ENCODE peak calls at places on chromosomes 1 and 21, in five cellular contexts. One of them, this sample, is unnamed.

GRCh38 chr1:18948048-18948912 is 8.2 kb downstream of the IFFO2 start:
- DNase-seq in H1: no peak
- DNase-seq in HCT116: no peak
- DNase-seq in HepG2: no peak
- DNase-seq in K562: no peak
- DNase-seq in this sample: no peak

GRCh38 chr21:14486869-14487268 is 59.2 kb downstream of the SAMSN1 start:
- DNase-seq in HCT116: no peak
- DNase-seq in HepG2: no peak
- DNase-seq in K562: no peak
- DNase-seq in H1: no peak
- DNase-seq in this sample: no peak

GRCh38 chr1:163897401-163898169 is 575.8 kb downstream of the NUF2 start:
- DNase-seq in K562: no peak
- DNase-seq in HCT116: no peak
- DNase-seq in HepG2: no peak
- DNase-seq in H1: no peak
- DNase-seq in this sample: no peak

GRCh38 chr21:45110873-45111624 is 36.7 kb downstream of the ADARB1 start:
- DNase-seq in HCT116: no peak
- DNase-seq in K562: no peak
- DNase-seq in H1: no peak
- DNase-seq in HepG2: no peak
- DNase-seq in this sample: no peak

GRCh38 chr1:151292207-151293030 is 10.3 kb downstream of the ZNF687 start:
- DNase-seq in K562: no peak
- DNase-seq in HCT116: no peak
- DNase-seq in HepG2: no peak
- DNase-seq in H1: no peak
- DNase-seq in this sample: no peak

GRCh38 chr1:151992345-151993083 is 1.1 kb downstream of the S100A10 start:
- DNase-seq in HCT116: peak
- DNase-seq in H1: peak
- DNase-seq in HepG2: peak
- DNase-seq in K562: peak
- DNase-seq in this sample: no peak

GRCh38 chr1:55217226-55217996 is 2.2 kb upstream of the USP24 start:
- DNase-seq in HepG2: no peak
- DNase-seq in H1: no peak
- DNase-seq in HCT116: no peak
- DNase-seq in K562: no peak
- DNase-seq in this sample: no peak

GRCh38 chr1:61116421-61116820 is 34.1 kb downstream of the NFIA start:
- DNase-seq in K562: no peak
- DNase-seq in HepG2: no peak
- DNase-seq in HCT116: no peak
- DNase-seq in H1: no peak
- DNase-seq in this sample: no peak

GRCh38 chr1:87169250-87169910 is 159.3 kb upstream of the LMO4 start:
- DNase-seq in HCT116: no peak
- DNase-seq in K562: no peak
- DNase-seq in HepG2: no peak
- DNase-seq in H1: no peak
- DNase-seq in this sample: no peak

GRCh38 chr1:8903908-8904650 is 25.6 kb upstream of the ENO1 start:
- DNase-seq in HCT116: no peak
- DNase-seq in K562: no peak
- DNase-seq in HepG2: peak
- DNase-seq in H1: no peak
- DNase-seq in this sample: no peak

GRCh38 chr1:8902765-8903164 is 24.3 kb upstream of the ENO1 start:
- DNase-seq in HepG2: no peak
- DNase-seq in K562: no peak
- DNase-seq in HCT116: no peak
- DNase-seq in H1: no peak
- DNase-seq in this sample: no peak

GRCh38 chr1:8905582-8906191 is 27.2 kb upstream of the ENO1 start:
- DNase-seq in HepG2: no peak
- DNase-seq in HCT116: no peak
- DNase-seq in H1: no peak
- DNase-seq in K562: no peak
- DNase-seq in this sample: no peak

GRCh38 chr1:8899046-8899445 is 20.6 kb upstream of the ENO1 start:
- DNase-seq in K562: no peak
- DNase-seq in HepG2: no peak
- DNase-seq in HCT116: no peak
- DNase-seq in H1: no peak
- DNase-seq in this sample: no peak

DNA sequence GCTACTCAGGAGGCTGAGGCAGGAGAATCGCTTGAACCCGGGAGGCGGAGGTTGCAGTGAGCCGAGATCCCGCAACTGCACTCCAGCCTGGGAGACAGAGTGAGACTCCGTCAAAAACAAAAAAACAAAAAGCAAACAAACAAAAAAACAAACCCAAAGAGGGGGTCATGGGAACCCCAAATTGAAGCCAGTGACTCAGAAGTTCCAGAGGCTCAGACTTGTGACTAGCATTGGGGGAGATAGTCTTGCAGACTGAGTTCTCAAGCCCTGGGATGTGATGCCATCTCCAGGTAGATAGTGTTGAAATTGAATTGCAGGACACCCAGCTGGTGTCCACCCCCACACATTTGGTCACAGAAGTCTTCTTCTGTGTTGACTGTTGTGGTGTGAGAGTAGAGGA is 24.9 kb upstream of the ENO1 start:
- DNase-seq in HCT116: no peak
- DNase-seq in HepG2: no peak
- DNase-seq in K562: no peak
- DNase-seq in H1: no peak
- DNase-seq in this sample: no peak
- TF ChIP-seq SRF in HCT116: no peak
- TF ChIP-seq SRF in HepG2: no peak
- TF ChIP-seq SRF in K562: no peak
- TF ChIP-seq SRF in H1: no peak
- TF ChIP-seq SRF in this sample: no peak

GRCh38 chr1:234481771-234482170 is 2.8 kb upstream of the TARBP1 start:
- DNase-seq in HCT116: no peak
- DNase-seq in K562: no peak
- DNase-seq in H1: no peak
- DNase-seq in HepG2: no peak
- DNase-seq in this sample: no peak
- TF ChIP-seq EZH2 in HCT116: no peak
- TF ChIP-seq EZH2 in K562: no peak
- TF ChIP-seq EZH2 in H1: no peak
- TF ChIP-seq EZH2 in HepG2: no peak
- TF ChIP-seq EZH2 in this sample: no peak

DNA sequence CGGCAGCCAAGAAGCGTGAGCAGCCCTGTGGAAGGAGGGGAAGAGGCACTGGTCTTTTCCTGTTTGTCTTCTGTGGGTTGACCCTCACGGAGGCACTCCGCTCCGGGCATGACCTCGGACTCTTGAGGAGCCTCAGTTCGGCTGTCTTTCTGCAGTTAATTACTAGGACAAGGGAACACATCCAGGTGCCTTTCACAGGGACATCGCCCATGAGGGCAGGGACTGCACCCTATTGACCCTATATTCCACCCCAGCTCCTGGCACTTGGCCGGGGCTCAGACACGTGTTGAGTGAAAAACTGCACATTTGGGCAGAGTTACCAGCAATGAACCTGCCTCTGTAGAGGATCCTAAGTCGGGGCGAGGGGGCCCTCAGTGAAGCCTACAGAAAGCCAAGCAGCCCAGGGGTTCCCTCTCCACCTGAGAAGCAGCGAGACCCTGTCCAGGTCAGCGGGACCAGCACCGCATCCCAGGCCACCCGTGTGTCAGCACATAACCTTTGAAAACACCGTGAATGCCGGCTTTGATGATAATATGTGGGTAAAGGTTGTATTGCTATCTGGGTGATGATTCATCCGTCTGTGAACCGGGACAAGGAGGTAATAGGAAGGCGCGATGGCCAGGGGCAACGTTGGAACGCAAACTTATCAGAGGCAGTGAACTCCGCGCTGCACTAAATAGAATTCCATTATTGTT is 161.4 kb upstream of the ARHGEF16 start:
- DNase-seq in K562: no peak
- DNase-seq in H1: no peak
- DNase-seq in HepG2: peak
- DNase-seq in HCT116: peak
- DNase-seq in this sample: no peak
- TF ChIP-seq SRF in K562: no peak
- TF ChIP-seq SRF in H1: no peak
- TF ChIP-seq SRF in HepG2: no peak
- TF ChIP-seq SRF in HCT116: no peak
- TF ChIP-seq SRF in this sample: no peak

GRCh38 chr1:6417961-6418667 is 1.6 kb downstream of the HES2 start:
- DNase-seq in HCT116: no peak
- DNase-seq in HepG2: no peak
- DNase-seq in K562: no peak
- DNase-seq in H1: no peak
- DNase-seq in this sample: no peak

GRCh38 chr1:6419397-6419802 is 319 bp downstream of the HES2 start:
- DNase-seq in K562: no peak
- DNase-seq in H1: peak
- DNase-seq in HepG2: no peak
- DNase-seq in HCT116: no peak
- DNase-seq in this sample: no peak

GRCh38 chr1:6419803-6420593 is at the start of gene HES2:
- DNase-seq in H1: peak
- DNase-seq in HCT116: no peak
- DNase-seq in K562: peak
- DNase-seq in HepG2: no peak
- DNase-seq in this sample: no peak

GRCh38 chr1:6420594-6421042 is 899 bp upstream of the HES2 start:
- DNase-seq in HCT116: no peak
- DNase-seq in HepG2: no peak
- DNase-seq in K562: peak
- DNase-seq in H1: no peak
- DNase-seq in this sample: no peak

DNA sequence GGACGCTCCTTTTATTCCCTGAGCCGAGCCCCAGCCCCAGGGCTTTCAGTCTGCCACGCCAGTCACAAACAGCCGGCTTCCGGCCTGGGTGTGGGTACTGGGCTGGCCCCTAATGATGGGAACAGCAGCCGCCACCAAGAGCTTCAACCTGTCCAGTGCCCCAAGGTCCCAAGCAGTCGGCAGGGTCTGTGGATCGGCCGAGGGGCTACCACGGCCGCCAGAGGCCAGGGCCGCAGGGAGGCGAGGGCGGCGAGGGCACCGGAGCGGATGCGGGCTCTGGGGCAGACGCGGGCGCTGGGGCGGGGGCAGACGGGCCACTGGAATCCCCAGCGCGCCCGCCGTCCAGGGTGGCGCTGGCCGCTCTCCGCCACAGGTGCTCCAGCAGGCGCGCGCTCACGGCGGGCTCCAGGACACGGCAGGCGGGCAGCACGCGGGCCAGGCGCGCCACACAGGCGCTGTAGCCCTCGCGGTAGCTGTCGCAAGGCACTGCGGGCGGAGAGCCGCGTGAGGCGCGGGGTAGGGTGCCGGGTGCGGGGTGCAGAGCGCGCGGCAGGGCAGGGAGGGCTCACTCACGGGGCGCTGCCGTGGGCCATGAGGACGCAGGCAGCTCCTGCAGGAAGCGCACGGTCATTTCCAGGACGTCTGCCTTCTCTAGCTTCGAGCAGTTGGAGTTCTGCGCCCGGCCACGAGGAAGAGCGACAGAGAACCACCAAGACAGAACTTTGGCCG is 887 bp downstream of the HES2 start:
- DNase-seq in HepG2: no peak
- DNase-seq in H1: no peak
- DNase-seq in HCT116: no peak
- DNase-seq in K562: no peak
- DNase-seq in this sample: no peak
- TF ChIP-seq EZH2 in HepG2: no peak
- TF ChIP-seq EZH2 in H1: peak
- TF ChIP-seq EZH2 in HCT116: no peak
- TF ChIP-seq EZH2 in K562: no peak
- TF ChIP-seq EZH2 in this sample: no peak

GRCh38 chr1:29531596-29531995 is 295.3 kb downstream of the PTPRU start:
- DNase-seq in HCT116: no peak
- DNase-seq in K562: no peak
- DNase-seq in H1: no peak
- DNase-seq in HepG2: no peak
- DNase-seq in this sample: no peak
- TF ChIP-seq SRF in HCT116: no peak
- TF ChIP-seq SRF in K562: no peak
- TF ChIP-seq SRF in H1: no peak
- TF ChIP-seq SRF in HepG2: no peak
- TF ChIP-seq SRF in this sample: no peak

GRCh38 chr1:4770713-4771112 is 116.3 kb downstream of the AJAP1 start:
- DNase-seq in HepG2: no peak
- DNase-seq in HCT116: no peak
- DNase-seq in K562: no peak
- DNase-seq in H1: no peak
- DNase-seq in this sample: no peak
- TF ChIP-seq EZH2 in HepG2: no peak
- TF ChIP-seq EZH2 in HCT116: no peak
- TF ChIP-seq EZH2 in K562: no peak
- TF ChIP-seq EZH2 in H1: no peak
- TF ChIP-seq EZH2 in this sample: no peak

GRCh38 chr1:239757711-239758110 is 334.0 kb upstream of the FMN2 start:
- DNase-seq in HepG2: no peak
- DNase-seq in H1: no peak
- DNase-seq in HCT116: no peak
- DNase-seq in K562: no peak
- DNase-seq in this sample: no peak

GRCh38 chr1:239755513-239755912 is 336.2 kb upstream of the FMN2 start:
- DNase-seq in K562: no peak
- DNase-seq in HCT116: no peak
- DNase-seq in HepG2: no peak
- DNase-seq in H1: no peak
- DNase-seq in this sample: no peak

DNA sequence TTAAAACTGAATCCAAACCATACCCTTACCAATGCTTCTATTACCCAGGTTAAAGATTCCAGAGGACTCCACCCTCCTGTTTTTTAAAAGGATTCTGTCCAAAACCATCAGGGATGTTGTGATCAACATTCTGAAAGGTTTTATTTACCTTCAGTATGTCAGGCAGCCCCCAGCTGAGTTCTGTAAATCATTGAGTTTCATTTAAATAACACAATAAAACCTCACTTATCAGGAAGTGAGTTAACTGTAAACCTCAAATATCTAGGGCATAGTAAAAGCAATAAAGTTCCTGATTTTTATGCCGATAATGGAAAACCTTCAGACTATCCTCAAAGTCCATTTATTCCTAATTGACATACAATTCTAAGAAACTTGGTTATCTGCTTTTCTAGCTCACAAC is 336.6 kb upstream of the FMN2 start:
- DNase-seq in HCT116: no peak
- DNase-seq in H1: no peak
- DNase-seq in HepG2: no peak
- DNase-seq in K562: no peak
- DNase-seq in this sample: no peak
- TF ChIP-seq SRF in HCT116: no peak
- TF ChIP-seq SRF in H1: no peak
- TF ChIP-seq SRF in HepG2: no peak
- TF ChIP-seq SRF in K562: no peak
- TF ChIP-seq SRF in this sample: no peak

This sample was measured in GM12878.